ENCODE peak calls at places on chromosomes 5 and 9, in four cellular contexts. P is H9, G is mesenchymal stem cell, E is IMR-90. N is an unnamed sample.

GRCh38 chr9:14692536-14692917 is 705 bp downstream of the ZDHHC21 start:
- DNase-seq in E (no peak), G (peak), P (no peak), N (no peak)

GRCh38 chr5:1975898-1976765 is 93.4 kb upstream of the IRX4 start:
- DNase-seq in G (no peak), P (no peak), E (no peak), N (no peak)

GRCh38 chr5:144205141-144205551 is 34.5 kb downstream of the KCTD16 start:
- DNase-seq in G (peak), E (peak), P (peak), N (no peak)

GRCh38 chr5:107455111-107455544 is 215.6 kb downstream of the EFNA5 start:
- DNase-seq in P (no peak), E (peak), G (peak), N (peak)

GRCh38 chr9:89153618-89154017 is 25.0 kb downstream of the SHC3 start:
- DNase-seq in E (peak), P (no peak), G (peak), N (no peak)

GRCh38 chr9:98709968-98710965 is 1.5 kb upstream of the GABBR2 start:
- DNase-seq in E (peak), P (peak), G (peak), N (no peak)

GRCh38 chr9:98381311-98382103 is 126.1 kb upstream of the TBC1D2 start:
- DNase-seq in P (no peak), G (no peak), E (no peak), N (no peak)

GRCh38 chr5:3466392-3466791 is 129.2 kb upstream of the IRX1 start:
- DNase-seq in E (no peak), P (no peak), G (no peak), N (no peak)

GRCh38 chr5:173645437-173645807 is 29.0 kb upstream of the BOD1 start:
- DNase-seq in G (peak), P (peak), E (peak), N (no peak)

GRCh38 chr9:19999491-20000057 is 210.7 kb upstream of the SLC24A2 start:
- DNase-seq in P (no peak), G (peak), E (peak), N (no peak)

GRCh38 chr5:59785701-59786100 is 107.8 kb downstream of the PDE4D start:
- DNase-seq in G (no peak), E (no peak), P (no peak), N (no peak)

GRCh38 chr5:136722086-136722485 is 356.7 kb upstream of the TRPC7 start:
- DNase-seq in P (no peak), G (no peak), E (no peak), N (no peak)

GRCh38 chr9:73125651-73126050 is 26.0 kb upstream of the ANXA1 start:
- DNase-seq in G (no peak), P (no peak), E (peak), N (no peak)

GRCh38 chr9:132004323-132004722 is 75.3 kb downstream of the MED27 start:
- DNase-seq in G (no peak), P (no peak), E (no peak), N (no peak)

GRCh38 chr5:132760043-132760420 is 12.8 kb downstream of the CCNI2 start:
- DNase-seq in G (no peak), E (no peak), P (no peak), N (no peak)

GRCh38 chr9:96884443-96884842 is 30.1 kb upstream of the ZNF782 start:
- DNase-seq in E (peak), P (no peak), G (peak), N (no peak)

GRCh38 chr9:109440117-109440515 is 58.0 kb downstream of the PTPN3 start:
- DNase-seq in P (no peak), E (no peak), G (no peak), N (no peak)

GRCh38 chr9:109444771-109445320 is 53.3 kb downstream of the PTPN3 start:
- DNase-seq in E (no peak), G (no peak), P (no peak), N (no peak)

GRCh38 chr9:109440797-109441287 is 57.3 kb downstream of the PTPN3 start:
- DNase-seq in E (peak), G (peak), P (peak), N (peak)

GRCh38 chr9:109441296-109441695 is 56.8 kb downstream of the PTPN3 start:
- DNase-seq in G (peak), P (peak), E (no peak), N (no peak)

DNA sequence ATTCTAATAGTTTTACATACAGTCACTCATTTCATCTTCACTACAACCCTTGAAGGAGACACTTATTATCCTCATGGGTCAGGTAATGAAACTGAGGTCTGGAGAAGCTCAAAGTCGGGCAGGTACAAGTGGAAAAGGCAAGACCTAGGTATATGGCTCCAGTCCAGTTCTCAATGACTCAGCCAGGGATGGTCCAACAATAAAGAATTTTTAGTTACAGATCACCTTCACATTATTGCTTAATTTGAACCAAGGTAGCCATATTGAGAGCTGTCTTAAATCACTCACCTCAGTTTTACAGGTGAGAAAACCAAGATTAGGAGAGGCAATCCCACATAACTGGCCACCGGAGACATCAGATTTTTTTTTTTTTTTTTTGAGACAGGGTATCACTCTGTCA is 55.4 kb downstream of the PTPN3 start:
- DNase-seq in P (no peak), E (no peak), G (no peak), N (no peak)
- H4K8ac ChIP-seq in P (no peak), E (no peak), G (no peak), N (no peak)

GRCh38 chr9:133991964-133992779 is at the start of gene VAV2:
- DNase-seq in E (peak), G (peak), P (peak), N (peak)
- H2AK5ac ChIP-seq in E (peak), G (peak), P (no peak), N (peak)

DNA sequence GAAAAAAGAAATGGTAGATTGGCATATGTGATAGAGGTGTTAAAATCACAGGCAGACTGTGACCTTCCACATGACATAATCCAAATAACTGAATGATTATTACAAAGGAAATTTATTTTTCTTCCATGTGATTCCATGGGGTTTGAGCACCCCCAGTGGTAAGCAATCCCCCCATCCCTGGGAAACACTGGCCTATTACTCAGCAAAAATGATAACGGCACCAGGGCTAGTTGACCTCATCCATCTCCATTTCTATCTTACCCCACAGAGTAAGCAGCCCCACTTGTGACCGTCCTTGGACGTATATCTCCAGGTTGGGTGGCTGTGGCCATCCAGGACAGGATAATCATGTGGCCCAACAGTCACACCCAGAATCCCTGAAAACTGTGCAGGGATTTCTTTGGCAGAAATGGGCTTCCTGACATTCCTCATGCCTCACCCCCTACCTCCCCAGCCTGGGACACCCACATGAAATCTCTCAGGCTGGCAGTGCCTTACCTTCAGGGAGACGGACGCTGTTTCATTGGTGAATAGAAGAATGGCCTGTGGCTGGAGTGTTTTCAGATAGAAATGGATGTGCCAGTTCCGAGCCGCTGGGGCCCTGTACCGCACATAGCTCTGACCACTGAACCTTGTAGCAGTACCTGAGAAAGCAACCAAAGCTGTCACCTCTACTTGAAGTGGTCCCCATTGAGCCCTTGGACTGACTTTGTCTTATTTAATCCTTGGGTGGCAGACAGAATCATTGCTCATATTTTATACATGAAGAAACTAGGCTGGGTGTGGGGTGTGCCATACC is 69.9 kb downstream of the SLC36A1 start:
- DNase-seq in E (no peak), G (no peak), P (no peak), N (no peak)
- H4K8ac ChIP-seq in E (no peak), G (no peak), P (no peak), N (no peak)

GRCh38 chr9:135795391-135795790 is 93.4 kb downstream of the KCNT1 start:
- DNase-seq in G (no peak), P (no peak), E (no peak), N (no peak)

GRCh38 chr9:135799261-135799660 is 97.3 kb downstream of the KCNT1 start:
- DNase-seq in P (no peak), E (no peak), G (no peak), N (no peak)

GRCh38 chr9:135797507-135798302 is 95.7 kb downstream of the KCNT1 start:
- DNase-seq in G (peak), P (peak), E (peak), N (peak)

GRCh38 chr9:135798303-135798585 is 96.3 kb downstream of the KCNT1 start:
- DNase-seq in E (no peak), G (no peak), P (no peak), N (no peak)

DNA sequence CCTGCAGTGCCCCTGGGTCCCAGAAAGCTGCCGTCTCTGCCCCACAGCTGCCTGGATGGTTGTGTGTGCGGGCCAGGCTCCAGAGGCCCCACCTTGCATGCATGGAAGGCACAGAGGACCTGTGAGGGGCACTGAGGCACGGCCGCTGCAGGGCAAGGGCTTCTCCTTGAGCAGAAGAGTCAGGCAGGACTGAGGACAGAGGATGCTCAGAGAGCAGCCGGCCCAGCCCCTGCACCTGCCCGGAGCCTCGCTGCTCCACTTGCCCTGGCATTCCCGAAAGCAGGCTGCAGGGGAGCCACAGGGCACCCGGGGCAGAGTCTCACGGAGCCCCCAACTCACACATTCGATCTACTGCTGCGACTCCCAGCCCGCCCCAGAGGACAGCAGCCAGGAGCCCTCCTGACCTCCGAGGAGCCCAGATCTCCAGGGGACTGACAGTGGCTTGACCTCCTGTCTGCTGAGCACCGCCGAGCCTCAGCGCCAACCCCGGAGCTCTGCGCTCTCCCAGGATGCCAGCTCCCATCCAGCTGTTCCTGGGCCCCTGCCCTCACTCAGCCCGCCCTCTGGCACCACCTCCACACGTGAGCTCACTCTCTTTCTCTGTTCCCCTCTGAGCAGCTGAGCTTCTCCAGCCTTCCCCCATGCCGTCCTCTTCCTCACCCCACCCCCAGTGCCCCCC is 94.9 kb downstream of the KCNT1 start:
- DNase-seq in P (no peak), E (no peak), G (no peak), N (no peak)
- H2AK5ac ChIP-seq in P (no peak), E (no peak), G (no peak), N (peak)

GRCh38 chr5:151671979-151672378 is 14.7 kb downstream of the SPARC start:
- DNase-seq in P (no peak), G (peak), E (peak), N (no peak)
- H4K8ac ChIP-seq in P (no peak), G (no peak), E (no peak), N (no peak)

GRCh38 chr5:116778015-116778414 is 203.4 kb upstream of the SEMA6A start:
- DNase-seq in P (peak), E (no peak), G (no peak), N (no peak)
- H2AK5ac ChIP-seq in P (no peak), E (no peak), G (no peak), N (no peak)

DNA sequence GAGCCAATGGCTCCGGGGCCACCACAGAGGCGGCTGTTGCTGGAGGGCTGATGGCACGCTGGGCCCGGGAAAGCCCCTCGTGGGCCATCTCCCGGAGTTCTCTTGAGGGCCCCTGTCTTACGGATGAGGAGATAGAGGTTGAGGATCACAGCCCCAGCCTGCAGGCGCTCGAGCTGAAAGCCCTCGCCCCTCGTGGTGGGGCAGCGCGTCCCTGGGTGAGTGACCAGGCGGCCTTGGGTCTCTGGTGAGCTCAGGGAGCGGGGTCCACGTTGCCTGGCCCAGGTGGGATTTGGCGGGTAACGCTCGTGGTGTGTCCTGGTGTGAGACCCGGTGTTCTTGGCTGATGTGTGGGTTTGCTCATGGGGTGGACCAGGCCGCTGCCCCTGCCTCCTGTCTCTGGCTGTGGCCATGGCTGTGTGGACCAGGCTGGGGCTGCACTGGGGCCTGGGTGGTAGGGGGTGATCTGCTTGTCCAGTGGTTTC is 38.9 kb downstream of the RXRA start:
- DNase-seq in E (no peak), G (no peak), P (no peak), N (no peak)
- H4K8ac ChIP-seq in E (no peak), G (no peak), P (no peak), N (peak)

GRCh38 chr5:179334017-179334765 is 11.1 kb downstream of the ADAMTS2 start:
- DNase-seq in P (no peak), E (no peak), G (no peak), N (no peak)

GRCh38 chr5:179336126-179336870 is 9.0 kb downstream of the ADAMTS2 start:
- DNase-seq in G (no peak), P (no peak), E (no peak), N (no peak)

GRCh38 chr5:179331591-179331990 is 13.7 kb downstream of the ADAMTS2 start:
- DNase-seq in G (peak), P (no peak), E (no peak), N (no peak)

GRCh38 chr5:179330186-179330900 is 14.9 kb downstream of the ADAMTS2 start:
- DNase-seq in P (no peak), E (no peak), G (no peak), N (no peak)

GRCh38 chr5:179332741-179333290 is 12.4 kb downstream of the ADAMTS2 start:
- DNase-seq in E (no peak), G (no peak), P (no peak), N (no peak)
- H2AK5ac ChIP-seq in E (no peak), G (no peak), P (no peak), N (peak)

DNA sequence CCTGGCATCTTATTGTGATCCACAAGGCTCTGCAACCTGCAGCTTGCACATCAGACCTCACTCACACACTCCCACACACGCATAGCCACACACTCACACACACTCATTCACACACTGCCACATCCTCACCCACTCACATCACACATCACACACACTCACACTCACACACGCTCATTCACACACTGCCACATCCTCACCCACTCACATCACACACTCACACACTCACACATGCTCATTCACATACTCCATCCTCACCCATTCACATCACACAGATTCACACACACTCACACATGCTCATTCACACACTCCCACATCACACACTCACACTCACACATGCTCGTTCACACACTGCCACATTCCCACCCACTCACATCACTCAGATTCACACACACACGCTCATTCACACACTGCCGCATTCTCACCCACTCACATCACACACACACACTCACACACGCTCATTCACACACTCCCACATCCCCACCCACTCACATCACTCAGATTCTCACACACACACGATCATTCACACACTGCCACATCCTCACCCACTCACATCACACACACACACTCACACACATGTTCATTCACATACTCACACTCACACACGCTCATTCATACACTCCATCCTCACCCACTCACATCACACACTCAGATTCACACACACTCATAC is 47.1 kb upstream of the RXRA start:
- DNase-seq in G (no peak), E (no peak), P (no peak), N (no peak)
- H4K8ac ChIP-seq in G (no peak), E (no peak), P (peak), N (peak)

GRCh38 chr5:170405822-170406221 is 16.7 kb upstream of the KCNMB1 start:
- DNase-seq in E (no peak), P (no peak), G (no peak), N (no peak)
- H2AK5ac ChIP-seq in E (no peak), P (no peak), G (no peak), N (no peak)